ENCODE peak calls at places on chromosomes 11 and 22, in seven cellular contexts. One of them, this sample, is unnamed.

GRCh38 chr11:123549901-123550619 is 104.4 kb downstream of the SCN3B start:
- DNase-seq in HCT116: no peak
- DNase-seq in GM12891: no peak
- DNase-seq in endothelial cell of umbilical vein: no peak
- DNase-seq in upper lobe of left lung: no peak
- DNase-seq in SK-N-SH: no peak
- DNase-seq in spleen: no peak
- DNase-seq in this sample: no peak

GRCh38 chr11:47289856-47290255 is 19.9 kb downstream of the MADD start:
- DNase-seq in HCT116: no peak
- DNase-seq in upper lobe of left lung: peak
- DNase-seq in GM12891: no peak
- DNase-seq in SK-N-SH: no peak
- DNase-seq in spleen: no peak
- DNase-seq in endothelial cell of umbilical vein: no peak
- DNase-seq in this sample: no peak

GRCh38 chr11:47487421-47487820 is 38.5 kb upstream of the RAPSN start:
- DNase-seq in spleen: no peak
- DNase-seq in GM12891: no peak
- DNase-seq in upper lobe of left lung: no peak
- DNase-seq in endothelial cell of umbilical vein: no peak
- DNase-seq in SK-N-SH: no peak
- DNase-seq in HCT116: no peak
- DNase-seq in this sample: no peak

GRCh38 chr11:28913883-28914282 is 805.7 kb downstream of the METTL15 start:
- DNase-seq in spleen: no peak
- DNase-seq in upper lobe of left lung: no peak
- DNase-seq in HCT116: no peak
- DNase-seq in GM12891: no peak
- DNase-seq in endothelial cell of umbilical vein: no peak
- DNase-seq in SK-N-SH: no peak
- DNase-seq in this sample: no peak

GRCh38 chr11:119671048-119671447 is 58.0 kb downstream of the NECTIN1 start:
- DNase-seq in spleen: no peak
- DNase-seq in SK-N-SH: peak
- DNase-seq in endothelial cell of umbilical vein: peak
- DNase-seq in upper lobe of left lung: no peak
- DNase-seq in GM12891: no peak
- DNase-seq in HCT116: no peak
- DNase-seq in this sample: no peak

GRCh38 chr11:116925050-116925449 is 87.6 kb upstream of the APOA1 start:
- DNase-seq in GM12891: no peak
- DNase-seq in endothelial cell of umbilical vein: no peak
- DNase-seq in upper lobe of left lung: no peak
- DNase-seq in HCT116: no peak
- DNase-seq in SK-N-SH: no peak
- DNase-seq in spleen: peak
- DNase-seq in this sample: no peak

GRCh38 chr11:130510407-130511006 is 62.1 kb downstream of the ADAMTS15 start:
- DNase-seq in SK-N-SH: no peak
- DNase-seq in endothelial cell of umbilical vein: peak
- DNase-seq in GM12891: no peak
- DNase-seq in upper lobe of left lung: peak
- DNase-seq in spleen: no peak
- DNase-seq in HCT116: no peak
- DNase-seq in this sample: no peak

GRCh38 chr11:108647701-108648527 is 17.0 kb upstream of the DDX10 start:
- DNase-seq in endothelial cell of umbilical vein: peak
- DNase-seq in GM12891: no peak
- DNase-seq in SK-N-SH: peak
- DNase-seq in HCT116: peak
- DNase-seq in upper lobe of left lung: no peak
- DNase-seq in spleen: peak
- DNase-seq in this sample: no peak

GRCh38 chr11:45751430-45751829 is 53.5 kb upstream of the SLC35C1 start:
- DNase-seq in HCT116: no peak
- DNase-seq in SK-N-SH: no peak
- DNase-seq in upper lobe of left lung: no peak
- DNase-seq in endothelial cell of umbilical vein: no peak
- DNase-seq in spleen: no peak
- DNase-seq in GM12891: no peak
- DNase-seq in this sample: no peak

GRCh38 chr11:3049430-3050243 is 7.6 kb downstream of the CARS1 start:
- DNase-seq in spleen: peak
- DNase-seq in upper lobe of left lung: peak
- DNase-seq in GM12891: peak
- DNase-seq in HCT116: peak
- DNase-seq in SK-N-SH: peak
- DNase-seq in endothelial cell of umbilical vein: peak
- DNase-seq in this sample: peak

GRCh38 chr22:20965104-20965887 is 1.8 kb upstream of the AIFM3 start:
- DNase-seq in endothelial cell of umbilical vein: no peak
- DNase-seq in SK-N-SH: peak
- DNase-seq in upper lobe of left lung: peak
- DNase-seq in HCT116: no peak
- DNase-seq in spleen: peak
- DNase-seq in GM12891: no peak
- DNase-seq in this sample: no peak

GRCh38 chr11:69005631-69006368 is 7.2 kb downstream of the MRGPRF start:
- DNase-seq in upper lobe of left lung: peak
- DNase-seq in HCT116: no peak
- DNase-seq in endothelial cell of umbilical vein: no peak
- DNase-seq in SK-N-SH: no peak
- DNase-seq in spleen: peak
- DNase-seq in GM12891: no peak
- DNase-seq in this sample: no peak

GRCh38 chr11:70739811-70740474 is 341.6 kb downstream of the CTTN start:
- DNase-seq in spleen: no peak
- DNase-seq in HCT116: no peak
- DNase-seq in SK-N-SH: no peak
- DNase-seq in GM12891: no peak
- DNase-seq in endothelial cell of umbilical vein: no peak
- DNase-seq in upper lobe of left lung: no peak
- DNase-seq in this sample: no peak

GRCh38 chr11:19241260-19242183 is 777 bp upstream of the E2F8 start:
- DNase-seq in endothelial cell of umbilical vein: peak
- DNase-seq in SK-N-SH: peak
- DNase-seq in upper lobe of left lung: no peak
- DNase-seq in HCT116: no peak
- DNase-seq in spleen: peak
- DNase-seq in GM12891: peak
- DNase-seq in this sample: peak

GRCh38 chr11:62678770-62679696 is at the start of gene UBXN1:
- DNase-seq in HCT116: peak
- DNase-seq in endothelial cell of umbilical vein: peak
- DNase-seq in upper lobe of left lung: peak
- DNase-seq in SK-N-SH: peak
- DNase-seq in spleen: peak
- DNase-seq in GM12891: peak
- DNase-seq in this sample: peak

GRCh38 chr11:8871283-8871775 is 39.7 kb upstream of the AKIP1 start:
- DNase-seq in endothelial cell of umbilical vein: peak
- DNase-seq in GM12891: no peak
- DNase-seq in spleen: no peak
- DNase-seq in SK-N-SH: peak
- DNase-seq in HCT116: peak
- DNase-seq in upper lobe of left lung: no peak
- DNase-seq in this sample: no peak

GRCh38 chr22:50524664-50525103 is 714 bp downstream of the SCO2 start:
- DNase-seq in GM12891: no peak
- DNase-seq in upper lobe of left lung: no peak
- DNase-seq in endothelial cell of umbilical vein: no peak
- DNase-seq in HCT116: no peak
- DNase-seq in spleen: no peak
- DNase-seq in SK-N-SH: no peak
- DNase-seq in this sample: no peak

GRCh38 chr11:103648054-103648453 is 388.4 kb upstream of the DDI1 start:
- DNase-seq in HCT116: no peak
- DNase-seq in spleen: no peak
- DNase-seq in endothelial cell of umbilical vein: no peak
- DNase-seq in GM12891: no peak
- DNase-seq in SK-N-SH: no peak
- DNase-seq in upper lobe of left lung: no peak
- DNase-seq in this sample: no peak

GRCh38 chr11:110119317-110119716 is 26.1 kb downstream of the ZC3H12C start:
- DNase-seq in endothelial cell of umbilical vein: no peak
- DNase-seq in spleen: no peak
- DNase-seq in upper lobe of left lung: no peak
- DNase-seq in SK-N-SH: no peak
- DNase-seq in HCT116: no peak
- DNase-seq in GM12891: no peak
- DNase-seq in this sample: no peak

GRCh38 chr11:96338910-96339703 is 3.9 kb downstream of the MAML2 start:
- DNase-seq in SK-N-SH: no peak
- DNase-seq in upper lobe of left lung: peak
- DNase-seq in HCT116: no peak
- DNase-seq in endothelial cell of umbilical vein: peak
- DNase-seq in spleen: peak
- DNase-seq in GM12891: no peak
- DNase-seq in this sample: no peak

GRCh38 chr22:33129621-33130020 is 71.4 kb upstream of the SYN3 start:
- DNase-seq in upper lobe of left lung: no peak
- DNase-seq in SK-N-SH: no peak
- DNase-seq in spleen: no peak
- DNase-seq in endothelial cell of umbilical vein: no peak
- DNase-seq in HCT116: no peak
- DNase-seq in GM12891: no peak
- DNase-seq in this sample: no peak

GRCh38 chr11:119339581-119340334 is 925 bp downstream of the C1QTNF5 start:
- DNase-seq in upper lobe of left lung: peak
- DNase-seq in endothelial cell of umbilical vein: peak
- DNase-seq in SK-N-SH: peak
- DNase-seq in HCT116: no peak
- DNase-seq in GM12891: peak
- DNase-seq in spleen: peak
- DNase-seq in this sample: no peak

GRCh38 chr11:36510567-36511020 is 522 bp upstream of the TRAF6 start:
- DNase-seq in spleen: no peak
- DNase-seq in upper lobe of left lung: no peak
- DNase-seq in SK-N-SH: no peak
- DNase-seq in HCT116: no peak
- DNase-seq in GM12891: no peak
- DNase-seq in endothelial cell of umbilical vein: no peak
- DNase-seq in this sample: no peak

GRCh38 chr11:57977709-57978108 is 46.0 kb upstream of the OR9Q1 start:
- DNase-seq in spleen: no peak
- DNase-seq in endothelial cell of umbilical vein: no peak
- DNase-seq in upper lobe of left lung: no peak
- DNase-seq in SK-N-SH: no peak
- DNase-seq in HCT116: no peak
- DNase-seq in GM12891: no peak
- DNase-seq in this sample: no peak

GRCh38 chr11:77187776-77188175 is 59.7 kb downstream of the MYO7A start:
- DNase-seq in GM12891: no peak
- DNase-seq in SK-N-SH: no peak
- DNase-seq in endothelial cell of umbilical vein: no peak
- DNase-seq in HCT116: no peak
- DNase-seq in spleen: no peak
- DNase-seq in upper lobe of left lung: no peak
- DNase-seq in this sample: no peak

GRCh38 chr11:119144825-119145476 is 3.9 kb upstream of the ABCG4 start:
- DNase-seq in endothelial cell of umbilical vein: peak
- DNase-seq in HCT116: peak
- DNase-seq in spleen: no peak
- DNase-seq in SK-N-SH: peak
- DNase-seq in upper lobe of left lung: no peak
- DNase-seq in GM12891: peak
- DNase-seq in this sample: peak

GRCh38 chr11:16226245-16226644 is 130.1 kb downstream of the SOX6 start:
- DNase-seq in HCT116: no peak
- DNase-seq in SK-N-SH: peak
- DNase-seq in GM12891: no peak
- DNase-seq in endothelial cell of umbilical vein: peak
- DNase-seq in spleen: no peak
- DNase-seq in upper lobe of left lung: no peak
- DNase-seq in this sample: no peak

GRCh38 chr22:19955241-19956128 is 13.9 kb upstream of the TXNRD2 start:
- DNase-seq in spleen: no peak
- DNase-seq in endothelial cell of umbilical vein: no peak
- DNase-seq in SK-N-SH: peak
- DNase-seq in GM12891: no peak
- DNase-seq in upper lobe of left lung: no peak
- DNase-seq in HCT116: no peak
- DNase-seq in this sample: peak

GRCh38 chr11:121863126-121863525 is 252.9 kb downstream of the BLID start:
- DNase-seq in GM12891: no peak
- DNase-seq in endothelial cell of umbilical vein: no peak
- DNase-seq in HCT116: no peak
- DNase-seq in SK-N-SH: no peak
- DNase-seq in upper lobe of left lung: no peak
- DNase-seq in spleen: no peak
- DNase-seq in this sample: no peak

GRCh38 chr11:64058494-64058893 is 22.8 kb downstream of the FLRT1 start:
- DNase-seq in spleen: peak
- DNase-seq in SK-N-SH: peak
- DNase-seq in HCT116: no peak
- DNase-seq in GM12891: no peak
- DNase-seq in endothelial cell of umbilical vein: no peak
- DNase-seq in upper lobe of left lung: peak
- DNase-seq in this sample: no peak
- TF ChIP-seq POLR2AphosphoS5 in spleen: peak
- TF ChIP-seq POLR2AphosphoS5 in SK-N-SH: peak
- TF ChIP-seq POLR2AphosphoS5 in HCT116: no peak
- TF ChIP-seq POLR2AphosphoS5 in GM12891: no peak
- TF ChIP-seq POLR2AphosphoS5 in endothelial cell of umbilical vein: no peak
- TF ChIP-seq POLR2AphosphoS5 in upper lobe of left lung: no peak
- TF ChIP-seq POLR2AphosphoS5 in this sample: no peak

DNA sequence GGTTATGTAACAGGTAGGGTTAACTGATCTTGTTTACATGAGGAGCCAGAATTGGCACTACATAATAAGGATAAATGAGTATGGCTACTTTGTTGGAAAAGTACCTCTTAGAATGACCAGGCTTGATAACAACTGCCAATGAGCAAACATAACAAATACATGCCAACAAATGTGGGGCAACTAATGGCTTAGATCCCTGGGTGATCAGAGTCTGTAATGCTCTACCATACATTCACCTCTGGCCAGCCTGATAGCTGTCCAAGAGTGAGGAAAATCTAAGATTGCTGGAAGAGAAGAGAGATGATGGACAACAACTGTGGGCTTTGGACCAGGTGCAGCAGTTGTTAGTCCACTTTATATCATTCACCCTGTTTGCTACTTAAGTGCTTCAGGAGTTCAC is 1025.0 kb downstream of the NTM start:
- DNase-seq in HCT116: no peak
- DNase-seq in GM12891: no peak
- DNase-seq in endothelial cell of umbilical vein: no peak
- DNase-seq in upper lobe of left lung: no peak
- DNase-seq in spleen: no peak
- DNase-seq in SK-N-SH: no peak
- DNase-seq in this sample: no peak
- TF ChIP-seq POLR2AphosphoS5 in HCT116: no peak
- TF ChIP-seq POLR2AphosphoS5 in GM12891: no peak
- TF ChIP-seq POLR2AphosphoS5 in endothelial cell of umbilical vein: no peak
- TF ChIP-seq POLR2AphosphoS5 in upper lobe of left lung: no peak
- TF ChIP-seq POLR2AphosphoS5 in spleen: no peak
- TF ChIP-seq POLR2AphosphoS5 in SK-N-SH: no peak
- TF ChIP-seq POLR2AphosphoS5 in this sample: no peak

GRCh38 chr11:63866211-63866610 is 27.3 kb downstream of the MARK2 start:
- DNase-seq in SK-N-SH: no peak
- DNase-seq in spleen: no peak
- DNase-seq in endothelial cell of umbilical vein: no peak
- DNase-seq in HCT116: no peak
- DNase-seq in GM12891: peak
- DNase-seq in upper lobe of left lung: no peak
- DNase-seq in this sample: peak
- TF ChIP-seq POLR2AphosphoS5 in SK-N-SH: no peak
- TF ChIP-seq POLR2AphosphoS5 in spleen: no peak
- TF ChIP-seq POLR2AphosphoS5 in endothelial cell of umbilical vein: no peak
- TF ChIP-seq POLR2AphosphoS5 in HCT116: no peak
- TF ChIP-seq POLR2AphosphoS5 in GM12891: no peak
- TF ChIP-seq POLR2AphosphoS5 in upper lobe of left lung: no peak
- TF ChIP-seq POLR2AphosphoS5 in this sample: no peak

GRCh38 chr11:11243790-11244469 is 109.1 kb downstream of the CSNK2A3 start:
- DNase-seq in upper lobe of left lung: peak
- DNase-seq in endothelial cell of umbilical vein: peak
- DNase-seq in GM12891: peak
- DNase-seq in SK-N-SH: peak
- DNase-seq in spleen: no peak
- DNase-seq in HCT116: no peak
- DNase-seq in this sample: no peak
- TF ChIP-seq POLR2AphosphoS5 in upper lobe of left lung: peak
- TF ChIP-seq POLR2AphosphoS5 in endothelial cell of umbilical vein: no peak
- TF ChIP-seq POLR2AphosphoS5 in GM12891: no peak
- TF ChIP-seq POLR2AphosphoS5 in SK-N-SH: no peak
- TF ChIP-seq POLR2AphosphoS5 in spleen: no peak
- TF ChIP-seq POLR2AphosphoS5 in HCT116: no peak
- TF ChIP-seq POLR2AphosphoS5 in this sample: no peak

This sample was measured in GM12892.